ENCODE peak calls at places on chromosomes 1 and 21, in nine cellular contexts. Y, S, C, Z, H, I, J, K and D are unnamed samples.

GRCh38 chr1:158067651-158068050 is 74.2 kb downstream of the KIRREL1 start:
- DNase-seq in Z (no peak), J (no peak), H (no peak), C (no peak), K (no peak), S (no peak), I (no peak), Y (no peak), D (no peak)

GRCh38 chr1:175900171-175900570 is 156.8 kb upstream of the TNR start:
- DNase-seq in Z (no peak), C (no peak), K (no peak), I (peak; percentile 16), J (no peak), H (no peak), Y (peak; percentile 85), S (no peak), D (no peak)

GRCh38 chr1:160206421-160207117 is 1.4 kb downstream of the PEA15 start:
- DNase-seq in H (no peak), Z (no peak), Y (no peak), I (peak; percentile 79), K (peak; percentile 69), C (no peak), S (peak; percentile 38), J (peak; percentile 14), D (peak; percentile 35)

GRCh38 chr1:100597069-100597741 is 59.3 kb downstream of the GPR88 start:
- DNase-seq in C (no peak), I (no peak), H (no peak), J (peak; percentile 44), S (peak; percentile 53), Z (no peak), Y (no peak), K (peak; percentile 35), D (peak; percentile 75)

GRCh38 chr1:1307261-1307907 is 346 bp downstream of the ACAP3 start:
- DNase-seq in Y (no peak), K (no peak), H (no peak), I (no peak), C (no peak), S (no peak), J (peak; percentile 46), Z (peak; percentile 37), D (peak; percentile 36)

GRCh38 chr1:158035976-158036583 is 42.6 kb downstream of the KIRREL1 start:
- DNase-seq in J (no peak), C (peak; percentile 29), K (no peak), H (peak; percentile 9), Z (no peak), S (no peak), I (peak; percentile 70), Y (no peak), D (peak; percentile 39)

GRCh38 chr21:45918835-45919467 is 62.6 kb upstream of the COL6A1 start:
- DNase-seq in H (no peak), S (no peak), J (no peak), Z (no peak), I (peak; percentile 67), K (no peak), Y (no peak), C (no peak), D (peak; percentile 36)

GRCh38 chr21:35565204-35565611 is 495.1 kb downstream of the SETD4 start:
- DNase-seq in C (no peak), I (peak; percentile 45), S (peak; percentile 52), J (peak; percentile 61), K (peak; percentile 37), Y (no peak), H (no peak), Z (no peak), D (peak; percentile 87)

GRCh38 chr21:42654179-42654912 is 925 bp downstream of the PDE9A start:
- DNase-seq in C (peak; percentile 74), I (peak; percentile 76), H (no peak), Y (no peak), J (no peak), S (no peak), K (peak; percentile 53), Z (peak; percentile 44), D (peak; percentile 78)

GRCh38 chr21:42688841-42689371 is 35.5 kb downstream of the PDE9A start:
- DNase-seq in Z (no peak), S (no peak), K (no peak), C (no peak), Y (no peak), H (no peak), I (peak; percentile 64), J (no peak), D (no peak)

GRCh38 chr1:21670059-21670881 is 1.1 kb upstream of the RAP1GAP start:
- DNase-seq in I (peak; percentile 55), J (no peak), C (no peak), Y (no peak), S (no peak), K (no peak), Z (no peak), H (no peak), D (no peak)

GRCh38 chr1:25683731-25684130 is 67.1 kb downstream of the MAN1C1 start:
- DNase-seq in I (no peak), K (peak; percentile 42), Y (no peak), S (no peak), J (no peak), C (no peak), H (no peak), Z (no peak), D (no peak)

GRCh38 chr1:29504266-29504665 is 267.9 kb downstream of the PTPRU start:
- DNase-seq in I (peak; percentile 22), H (no peak), S (no peak), J (no peak), Y (no peak), K (no peak), Z (peak; percentile 3), C (no peak), D (no peak)

GRCh38 chr21:41622831-41623548 is 115.0 kb upstream of the TMPRSS2 start:
- DNase-seq in Y (no peak), S (no peak), K (no peak), C (no peak), Z (no peak), H (peak; percentile 32), J (peak; percentile 41), I (no peak), D (no peak)

GRCh38 chr21:41500931-41501381 is 7.0 kb downstream of the TMPRSS2 start:
- DNase-seq in Y (no peak), S (no peak), H (no peak), Z (peak; percentile 17), I (no peak), J (no peak), C (no peak), K (no peak), D (no peak)

GRCh38 chr1:204756349-204756748 is 70.8 kb upstream of the LRRN2 start:
- DNase-seq in Z (no peak), J (no peak), S (no peak), Y (no peak), I (no peak), K (no peak), C (no peak), H (no peak), D (no peak)

GRCh38 chr1:175887981-175888428 is 144.6 kb upstream of the TNR start:
- DNase-seq in Z (peak; percentile 59), H (peak; percentile 19), S (peak; percentile 5), I (peak; percentile 95), J (no peak), Y (no peak), C (peak; percentile 35), K (peak; percentile 59), D (peak; percentile 42)

GRCh38 chr1:26225033-26225831 is 8.8 kb upstream of the CEP85 start:
- DNase-seq in J (no peak), I (peak; percentile 98), S (no peak), K (no peak), C (no peak), Z (no peak), H (peak; percentile 49), Y (no peak), D (no peak)

GRCh38 chr1:227855687-227856086 is 40.2 kb downstream of the PRSS38 start:
- DNase-seq in Y (no peak), J (no peak), H (no peak), C (no peak), K (no peak), I (no peak), Z (no peak), S (no peak), D (no peak)

GRCh38 chr1:66333463-66334232 is 200.3 kb upstream of the SGIP1 start:
- DNase-seq in H (no peak), J (no peak), K (no peak), Z (no peak), C (no peak), I (peak; percentile 61), S (no peak), Y (no peak), D (peak; percentile 61)

GRCh38 chr21:46191257-46191685 is 7.0 kb upstream of the SPATC1L start:
- DNase-seq in Y (no peak), C (no peak), Z (no peak), J (no peak), S (no peak), K (peak; percentile 28), H (no peak), I (no peak), D (peak; percentile 44)